ENCODE peak calls at places on chromosomes 2 and 18, in seven cellular contexts. W is GM12892; N is stromal cell of bone marrow; A is nephron progenitor cell; Y is amniotic stem cell; K is germinal center; C is activated CD4-positive, alpha-beta T cell treated with anti-CD3 and anti-CD28 coated beads, Interleukin-2, amount 50 U/mL, for 4 hours. Q is an unnamed sample.

GRCh38 chr2:189157431-189157830 is 22.1 kb downstream of the COL5A2 start:
- DNase-seq in W (no peak), N (no peak), A (no peak), Y (no peak), K (no peak), C (no peak), Q (no peak)

GRCh38 chr2:30472326-30472725 is 25.3 kb downstream of the LCLAT1 start:
- DNase-seq in W (no peak), N (no peak), A (no peak), Y (no peak), K (no peak), C (no peak), Q (no peak)

GRCh38 chr2:163369111-163369510 is 366.7 kb downstream of the FIGN start:
- DNase-seq in W (no peak), N (no peak), A (no peak), Y (no peak), K (no peak), C (no peak), Q (no peak)

GRCh38 chr2:25305809-25306208 is 35.9 kb downstream of the DNMT3A start:
- DNase-seq in W (no peak), N (peak; percentile 19), A (no peak), Y (no peak), K (no peak), C (no peak), Q (no peak)

GRCh38 chr2:230067990-230068657 is 600 bp downstream of the SLC16A14 start:
- DNase-seq in W (peak; percentile 39), N (no peak), A (peak; percentile 73), Y (peak; percentile 14), K (peak; percentile 70), C (peak; percentile 19), Q (no peak)

GRCh38 chr2:186590538-186591441 is 934 bp downstream of the ITGAV start:
- DNase-seq in W (no peak), N (peak; percentile 19), A (peak; percentile 64), Y (no peak), K (peak; percentile 16), C (peak; percentile 20), Q (peak; percentile 51)

GRCh38 chr2:149375801-149376349 is 45.5 kb downstream of the LYPD6 start:
- DNase-seq in W (no peak), N (peak; percentile 72), A (no peak), Y (no peak), K (no peak), C (no peak), Q (no peak)

GRCh38 chr18:40832362-40832761 is 1122.7 kb upstream of the PIK3C3 start:
- DNase-seq in W (no peak), N (no peak), A (no peak), Y (no peak), K (no peak), C (no peak), Q (no peak)

GRCh38 chr2:47208852-47209606 is 53.9 kb upstream of the STPG4 start:
- DNase-seq in W (no peak), N (no peak), A (no peak), Y (no peak), K (no peak), C (no peak), Q (no peak)

GRCh38 chr18:66872277-66872676 is 268.4 kb upstream of the CDH19 start:
- DNase-seq in W (no peak), N (no peak), A (no peak), Y (no peak), K (no peak), C (no peak), Q (peak; percentile 36)

GRCh38 chr2:229562472-229563127 is 151.8 kb downstream of the DNER start:
- DNase-seq in W (no peak), N (no peak), A (no peak), Y (no peak), K (no peak), C (no peak), Q (no peak)

GRCh38 chr2:204072443-204073324 is 136.1 kb downstream of the ICOS start:
- DNase-seq in W (no peak), N (peak; percentile 2), A (peak; percentile 71), Y (no peak), K (peak; percentile 42), C (peak; percentile 60), Q (no peak)

GRCh38 chr2:233242231-233242917 is 9.1 kb upstream of the ATG16L1 start:
- DNase-seq in W (no peak), N (no peak), A (no peak), Y (no peak), K (no peak), C (no peak), Q (no peak)

GRCh38 chr2:43174368-43175186 is 51.8 kb downstream of the ZFP36L2 start:
- DNase-seq in W (peak; percentile 66), N (no peak), A (no peak), Y (no peak), K (peak; percentile 78), C (peak; percentile 63), Q (no peak)

GRCh38 chr2:105329197-105329554 is 359 bp downstream of the TGFBRAP1 start:
- DNase-seq in W (no peak), N (no peak), A (no peak), Y (no peak), K (peak; percentile 21), C (peak; percentile 33), Q (no peak)

Q was measured in SHP77 treated with DMSO at 0.1 percent for 48 hours.